ENCODE peak calls at places on chromosomes 1 and 21, in six cellular contexts. N is effector memory CD4-positive, alpha-beta T cell; K is EL; X is NCI-H1092 treated with DMSO at 0.1 percent for 48 hours; Z is GM04503; L is activated T-cell treated with anti-CD3 and anti-CD28 coated beads for 1 hour. U is an unnamed sample.

GRCh38 chr1:204506091-204506968 is 9.9 kb upstream of the MDM4 start:
- DNase-seq in N (peak), K (peak), X (peak), Z (peak), L (peak), U (no peak)

GRCh38 chr1:180156631-180157091 is 2.0 kb downstream of the QSOX1 start:
- DNase-seq in N (no peak), K (peak), X (no peak), Z (peak), L (no peak), U (no peak)

GRCh38 chr1:4045397-4046010 is 145.4 kb upstream of the C1orf174 start:
- DNase-seq in N (no peak), K (no peak), X (no peak), Z (no peak), L (no peak), U (no peak)

GRCh38 chr1:246679211-246680177 is 44.7 kb upstream of the SCCPDH start:
- DNase-seq in N (no peak), K (no peak), X (no peak), Z (no peak), L (no peak), U (no peak)

GRCh38 chr21:45029298-45029967 is 44.9 kb upstream of the ADARB1 start:
- DNase-seq in N (no peak), K (no peak), X (peak), Z (no peak), L (no peak), U (no peak)

GRCh38 chr1:33219886-33220661 is 36.2 kb upstream of the ZNF362 start:
- DNase-seq in N (no peak), K (peak), X (no peak), Z (no peak), L (no peak), U (no peak)

GRCh38 chr1:116817582-116818064 is 63.4 kb downstream of the CD2 start:
- DNase-seq in N (peak), K (peak), X (peak), Z (no peak), L (peak), U (peak)

GRCh38 chr1:244010191-244010590 is 40.9 kb upstream of the ZBTB18 start:
- DNase-seq in N (no peak), K (no peak), X (no peak), Z (no peak), L (no peak), U (no peak)

GRCh38 chr1:225581193-225581592 is 71.7 kb downstream of the ENAH start:
- DNase-seq in N (no peak), K (no peak), X (no peak), Z (no peak), L (no peak), U (no peak)

GRCh38 chr1:232725303-232726047 is 79.7 kb upstream of the MAP10 start:
- DNase-seq in N (no peak), K (peak), X (no peak), Z (no peak), L (no peak), U (peak)

GRCh38 chr1:77874804-77875445 is 13.5 kb upstream of the NEXN start:
- DNase-seq in N (no peak), K (peak), X (no peak), Z (no peak), L (no peak), U (no peak)

GRCh38 chr21:46357335-46357604 is 33.3 kb downstream of the PCNT start:
- DNase-seq in N (no peak), K (no peak), X (no peak), Z (no peak), L (no peak), U (no peak)

GRCh38 chr21:42781981-42782722 is 97.2 kb downstream of the WDR4 start:
- DNase-seq in N (no peak), K (no peak), X (no peak), Z (no peak), L (no peak), U (no peak)

GRCh38 chr1:44808938-44809917 is 905 bp downstream of the BTBD19 start:
- DNase-seq in N (peak), K (peak), X (no peak), Z (no peak), L (peak), U (peak)

GRCh38 chr1:1165485-1165884 is 8.2 kb upstream of the TTLL10 start:
- DNase-seq in N (no peak), K (no peak), X (no peak), Z (no peak), L (no peak), U (no peak)

GRCh38 chr1:201310986-201311355 is 27.7 kb downstream of the PKP1 start:
- DNase-seq in N (no peak), K (peak), X (peak), Z (no peak), L (no peak), U (no peak)

GRCh38 chr1:100443739-100444571 is 91.6 kb downstream of the CDC14A start:
- DNase-seq in N (no peak), K (peak), X (no peak), Z (no peak), L (no peak), U (peak)

GRCh38 chr1:231020816-231021215 is 19.2 kb downstream of the FAM89A start:
- DNase-seq in N (no peak), K (no peak), X (no peak), Z (no peak), L (no peak), U (no peak)

GRCh38 chr1:81607886-81608285 is 192.8 kb upstream of the ADGRL2 start:
- DNase-seq in N (no peak), K (no peak), X (no peak), Z (no peak), L (no peak), U (no peak)

GRCh38 chr1:1213153-1213918 is 617 bp downstream of the TNFRSF4 start:
- DNase-seq in N (peak), K (no peak), X (no peak), Z (no peak), L (no peak), U (peak)

U was measured in GM20000.